ENCODE peak calls at places on chromosomes 12 and 14, in eight cellular contexts. N, M, D, H, Y, L, V and K are unnamed samples.

GRCh38 chr12:49823951-49824350 is 4.3 kb downstream of the NCKAP5L start:
- DNase-seq in L (no peak), N (no peak), Y (no peak), H (no peak), V (no peak), D (no peak), M (no peak), K (no peak)

GRCh38 chr12:24899503-24900098 is 49.3 kb downstream of the BCAT1 start:
- DNase-seq in D (no peak), M (no peak), Y (no peak), N (no peak), H (no peak), L (no peak), V (no peak), K (no peak)

GRCh38 chr12:30796891-30797371 is 42.2 kb upstream of the CAPRIN2 start:
- DNase-seq in L (peak), D (no peak), Y (no peak), V (peak), N (no peak), M (no peak), H (no peak), K (peak)

GRCh38 chr14:99169776-99170356 is 102.1 kb downstream of the BCL11B start:
- DNase-seq in M (no peak), L (no peak), V (no peak), N (no peak), D (no peak), H (no peak), Y (no peak), K (peak)

GRCh38 chr14:62031504-62031903 is 269.3 kb downstream of the SNAPC1 start:
- DNase-seq in M (no peak), H (no peak), D (no peak), L (peak), Y (no peak), V (no peak), N (peak), K (no peak)

GRCh38 chr14:33357225-33358010 is 418.7 kb downstream of the NPAS3 start:
- DNase-seq in M (no peak), N (no peak), L (no peak), Y (no peak), H (no peak), V (no peak), D (peak), K (no peak)

GRCh38 chr12:77031745-77032144 is 33.6 kb downstream of the E2F7 start:
- DNase-seq in N (no peak), V (peak), H (no peak), M (no peak), Y (no peak), D (no peak), L (peak), K (no peak)

GRCh38 chr12:61018571-61018970 is 1241.6 kb upstream of the USP15 start:
- DNase-seq in V (no peak), Y (no peak), M (no peak), H (no peak), N (no peak), L (no peak), D (no peak), K (no peak)

GRCh38 chr14:66403183-66403582 is 83.0 kb upstream of the CCDC196 start:
- DNase-seq in N (peak), D (no peak), V (peak), M (no peak), L (peak), H (no peak), Y (no peak), K (no peak)

GRCh38 chr12:131911251-131911650 is 16.8 kb downstream of the ULK1 start:
- DNase-seq in M (no peak), D (no peak), V (no peak), N (no peak), L (no peak), Y (no peak), H (no peak), K (no peak)

GRCh38 chr14:39376671-39377403 is 55.4 kb downstream of the FBXO33 start:
- DNase-seq in L (no peak), D (no peak), N (peak), M (no peak), H (no peak), Y (no peak), V (peak), K (no peak)

GRCh38 chr14:61472801-61473376 is 151.5 kb downstream of the PRKCH start:
- DNase-seq in Y (no peak), V (peak), M (no peak), N (no peak), L (no peak), H (no peak), D (peak), K (peak)

GRCh38 chr12:124428136-124428791 is 133.4 kb downstream of the RFLNA start:
- DNase-seq in D (peak), M (no peak), N (no peak), H (no peak), V (peak), L (no peak), Y (no peak), K (no peak)

GRCh38 chr12:124497039-124497438 is 70.4 kb downstream of the NCOR2 start:
- DNase-seq in L (no peak), H (no peak), Y (no peak), V (peak), D (no peak), M (peak), N (no peak), K (no peak)

GRCh38 chr12:68667896-68668295 is 18.9 kb upstream of the NUP107 start:
- DNase-seq in Y (no peak), H (no peak), D (no peak), V (no peak), L (no peak), N (no peak), M (no peak), K (no peak)

GRCh38 chr12:22971771-22972191 is 346.8 kb downstream of the ETNK1 start:
- DNase-seq in H (no peak), M (no peak), D (no peak), N (no peak), L (no peak), Y (no peak), V (peak), K (no peak)

GRCh38 chr14:99517046-99517642 is 35.9 kb downstream of the CCNK start:
- DNase-seq in H (peak), D (no peak), N (no peak), L (no peak), V (no peak), Y (no peak), M (peak), K (peak)

GRCh38 chr12:58943079-58943478 is 22.8 kb upstream of the LRIG3 start:
- DNase-seq in N (no peak), H (no peak), L (no peak), D (no peak), V (no peak), M (no peak), Y (no peak), K (no peak)

GRCh38 chr12:81809829-81810595 is 50.9 kb upstream of the PPFIA2 start:
- DNase-seq in D (no peak), M (no peak), V (no peak), L (no peak), H (no peak), N (no peak), Y (no peak), K (no peak)

GRCh38 chr14:60964901-60965300 is 16.0 kb downstream of the TRMT5 start:
- DNase-seq in L (no peak), Y (no peak), V (no peak), N (no peak), H (no peak), D (no peak), M (no peak), K (no peak)

GRCh38 chr14:22974530-22975313 is 7.6 kb downstream of the AJUBA start:
- DNase-seq in L (no peak), N (no peak), Y (no peak), H (no peak), M (no peak), V (no peak), D (no peak), K (no peak)

GRCh38 chr12:34291001-34291400 is 268.7 kb downstream of the ALG10 start:
- DNase-seq in M (peak), D (peak), N (no peak), Y (no peak), V (no peak), L (no peak), H (no peak), K (peak)

GRCh38 chr12:56163533-56164344 is 5.6 kb downstream of the MYL6 start:
- DNase-seq in Y (no peak), D (no peak), N (no peak), M (no peak), H (no peak), L (no peak), V (no peak), K (peak)

GRCh38 chr14:73026243-73026844 is 562 bp downstream of the ZFYVE1 start:
- DNase-seq in Y (no peak), N (no peak), L (no peak), D (no peak), M (no peak), V (peak), H (no peak), K (peak)

GRCh38 chr14:71426001-71426400 is 506.2 kb upstream of the RGS6 start:
- DNase-seq in H (no peak), M (no peak), V (no peak), N (no peak), L (no peak), D (no peak), Y (no peak), K (no peak)

GRCh38 chr12:80556566-80556965 is 112.5 kb downstream of the PTPRQ start:
- DNase-seq in Y (no peak), H (no peak), D (no peak), M (no peak), L (no peak), N (no peak), V (peak), K (no peak)

GRCh38 chr12:66688836-66689439 is 10.1 kb upstream of the GRIP1 start:
- DNase-seq in V (peak), Y (no peak), N (peak), L (peak), H (no peak), D (peak), M (no peak), K (peak)

GRCh38 chr14:80434574-80435321 is 223.4 kb upstream of the DIO2 start:
- DNase-seq in V (peak), D (no peak), L (peak), Y (no peak), M (no peak), N (peak), H (no peak), K (peak)

GRCh38 chr14:101918125-101918989 is 46.0 kb upstream of the DYNC1H1 start:
- DNase-seq in L (no peak), H (no peak), D (no peak), Y (no peak), N (no peak), M (no peak), V (no peak), K (peak)

GRCh38 chr14:101915871-101916815 is 48.2 kb upstream of the DYNC1H1 start:
- DNase-seq in N (no peak), M (no peak), V (no peak), L (no peak), Y (no peak), H (no peak), D (no peak), K (peak)

GRCh38 chr14:101917413-101918124 is 46.8 kb upstream of the DYNC1H1 start:
- DNase-seq in M (no peak), N (no peak), Y (no peak), H (no peak), L (no peak), D (no peak), V (no peak), K (peak)

GRCh38 chr14:101914083-101914482 is 50.3 kb upstream of the DYNC1H1 start:
- DNase-seq in M (no peak), L (no peak), H (no peak), Y (no peak), N (no peak), V (no peak), D (no peak), K (no peak)

DNA sequence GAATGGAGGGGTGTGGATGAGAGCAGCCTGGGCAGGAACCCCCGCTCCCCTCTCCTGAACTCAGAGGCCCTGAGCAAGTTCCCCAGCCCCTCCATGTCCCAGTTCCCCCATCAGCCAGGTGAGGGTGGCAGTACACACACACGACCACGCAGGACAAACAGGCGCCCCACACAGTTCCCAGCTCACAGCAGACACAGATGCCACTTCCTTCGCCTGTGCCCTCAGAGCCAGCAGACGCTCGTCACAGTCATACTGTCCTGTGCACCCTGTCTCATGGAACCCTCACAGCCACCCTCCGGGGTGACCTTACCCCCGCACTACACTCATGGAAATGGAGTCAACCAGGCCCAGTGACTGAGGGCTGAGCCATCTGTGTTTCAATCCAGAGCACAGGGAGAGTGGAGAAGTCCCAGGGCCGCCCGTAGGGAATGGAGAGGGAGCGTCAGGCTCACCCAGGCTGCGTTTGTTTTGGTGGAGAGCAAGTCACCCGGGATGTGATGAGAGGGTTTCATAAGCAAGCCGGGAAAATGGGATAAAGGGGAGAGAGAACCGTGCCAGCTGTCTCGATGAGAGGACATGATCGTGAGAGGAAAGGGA is 47.5 kb upstream of the DYNC1H1 start:
- DNase-seq in N (no peak), Y (no peak), L (no peak), M (no peak), H (no peak), D (no peak), V (no peak), K (peak)
- H3K4me3 ChIP-seq in N (no peak), Y (no peak), L (no peak), M (no peak), H (no peak), D (no peak), V (no peak), K (no peak)

DNA sequence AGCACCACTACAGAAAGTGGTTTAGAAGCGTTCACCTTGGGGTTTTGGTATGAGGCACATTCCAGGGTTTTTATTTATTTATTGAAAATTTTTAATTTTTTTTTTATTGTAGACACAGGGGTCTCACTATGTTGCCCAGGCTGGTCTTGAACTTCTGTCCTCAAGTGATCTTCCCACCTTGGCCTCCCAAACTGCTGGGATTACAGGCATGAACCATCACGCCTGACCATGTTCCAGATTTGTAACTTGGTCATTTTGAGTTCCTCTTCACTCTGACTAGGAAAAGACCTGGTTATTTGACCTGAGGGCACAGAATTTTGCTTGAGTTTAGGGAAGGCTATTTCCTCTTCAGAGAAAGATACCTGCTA is 3.1 kb downstream of the MLEC start:
- DNase-seq in M (no peak), D (no peak), N (no peak), H (no peak), Y (no peak), L (no peak), V (no peak), K (no peak)
- H3K4me3 ChIP-seq in M (peak), D (no peak), N (no peak), H (no peak), Y (no peak), L (no peak), V (no peak), K (peak)

GRCh38 chr12:118373628-118374027 is 921 bp upstream of the TAOK3 start:
- DNase-seq in L (no peak), N (no peak), V (no peak), H (no peak), Y (no peak), D (no peak), M (no peak), K (no peak)

GRCh38 chr12:118372541-118373495 is at the start of gene TAOK3:
- DNase-seq in N (peak), M (peak), H (peak), V (peak), Y (peak), L (peak), D (peak), K (peak)

GRCh38 chr12:118371354-118372282 is 1.1 kb downstream of the TAOK3 start:
- DNase-seq in D (peak), L (peak), N (no peak), M (peak), V (peak), H (no peak), Y (peak), K (peak)

GRCh38 chr12:118374126-118374725 is 1.5 kb upstream of the TAOK3 start:
- DNase-seq in D (no peak), M (no peak), Y (no peak), L (no peak), V (peak), N (no peak), H (no peak), K (peak)

GRCh38 chr12:118370601-118371000 is 2.1 kb downstream of the TAOK3 start:
- DNase-seq in H (no peak), M (no peak), N (no peak), L (no peak), V (no peak), D (no peak), Y (no peak), K (no peak)
- H3K4me3 ChIP-seq in H (peak), M (peak), N (peak), L (peak), V (peak), D (peak), Y (peak), K (peak)

GRCh38 chr14:103259801-103260628 is 74.0 kb upstream of the EIF5 start:
- DNase-seq in D (peak), L (no peak), Y (no peak), M (no peak), N (peak), V (no peak), H (no peak), K (no peak)
- H3K4me3 ChIP-seq in D (peak), L (peak), Y (peak), M (peak), N (peak), V (peak), H (peak), K (no peak)

GRCh38 chr12:32560520-32560919 is 118.6 kb upstream of the DNM1L start:
- DNase-seq in H (no peak), N (no peak), L (no peak), D (no peak), M (no peak), Y (no peak), V (no peak), K (no peak)

GRCh38 chr12:32559434-32559833 is 119.7 kb upstream of the DNM1L start:
- DNase-seq in L (no peak), M (no peak), Y (no peak), N (no peak), D (no peak), H (no peak), V (peak), K (no peak)

GRCh38 chr12:32561931-32562341 is 117.2 kb upstream of the DNM1L start:
- DNase-seq in D (no peak), Y (no peak), L (no peak), H (no peak), V (no peak), M (no peak), N (no peak), K (no peak)

DNA sequence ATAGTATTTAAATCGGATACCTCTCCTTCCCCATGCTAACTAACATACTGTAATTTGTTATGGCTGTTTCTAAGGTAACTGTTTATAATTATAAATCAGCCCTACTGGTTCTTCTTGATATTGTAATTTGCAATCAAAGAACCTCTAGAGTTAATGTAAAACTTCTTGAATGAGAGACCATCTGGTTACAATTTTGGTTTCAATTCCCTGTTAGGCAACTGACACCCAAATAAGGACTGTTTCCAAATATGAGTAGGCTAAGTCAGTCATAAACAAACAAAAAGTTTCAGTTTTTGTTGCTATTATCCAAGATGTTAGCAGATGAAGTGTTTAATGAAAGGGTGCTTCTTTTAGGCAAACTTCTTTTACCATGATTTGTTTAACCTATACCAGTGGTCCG is 120.2 kb upstream of the DNM1L start:
- DNase-seq in L (no peak), V (peak), D (no peak), N (no peak), M (no peak), H (no peak), Y (no peak), K (no peak)
- H3K4me3 ChIP-seq in L (no peak), V (peak), D (no peak), N (no peak), M (peak), H (peak), Y (no peak), K (no peak)

GRCh38 chr14:91573894-91574837 is 64.1 kb upstream of the PPP4R3A start:
- DNase-seq in D (peak), Y (peak), H (peak), V (peak), N (peak), L (peak), M (peak), K (peak)
- H3K4me3 ChIP-seq in D (peak), Y (peak), H (peak), V (peak), N (peak), L (peak), M (peak), K (peak)

GRCh38 chr12:53222170-53223005 is 9.6 kb downstream of the RARG start:
- DNase-seq in D (no peak), N (no peak), M (no peak), L (no peak), H (peak), V (peak), Y (peak), K (peak)
- H3K4me3 ChIP-seq in D (peak), N (peak), M (peak), L (peak), H (peak), V (peak), Y (peak), K (peak)

GRCh38 chr12:2690348-2691000 is 104.3 kb upstream of the FKBP4 start:
- DNase-seq in D (no peak), H (no peak), M (no peak), L (no peak), N (no peak), Y (no peak), V (no peak), K (no peak)
- H3K4me3 ChIP-seq in D (peak), H (no peak), M (peak), L (no peak), N (no peak), Y (peak), V (no peak), K (peak)

GRCh38 chr14:75221797-75222196 is 45.4 kb upstream of the TMED10 start:
- DNase-seq in D (no peak), V (peak), M (no peak), L (peak), H (no peak), Y (no peak), N (no peak), K (no peak)
- H3K4me3 ChIP-seq in D (no peak), V (no peak), M (no peak), L (no peak), H (no peak), Y (no peak), N (no peak), K (no peak)